ENCODE peak calls at places on chromosomes 13 and 19, in six cellular contexts. M is stomach, L is A549, F is upper lobe of left lung, J is sigmoid colon, N is H1. Y is an unnamed sample.

GRCh38 chr13:93420887-93421286 is 194.3 kb downstream of the GPC6 start:
- DNase-seq in F (no peak), L (no peak), J (no peak), N (no peak), M (no peak), Y (no peak)

GRCh38 chr13:49649244-49649962 is 21.1 kb downstream of the ARL11 start:
- DNase-seq in M (no peak), N (no peak), L (peak), F (no peak), J (no peak), Y (no peak)

GRCh38 chr19:8663920-8664670 is 33.7 kb downstream of the NFILZ start:
- DNase-seq in F (peak), J (no peak), M (no peak), L (no peak), N (no peak), Y (no peak)

GRCh38 chr19:57443121-57443696 is 8.1 kb downstream of the ZNF749 start:
- DNase-seq in F (no peak), J (no peak), N (no peak), L (no peak), M (no peak), Y (no peak)

GRCh38 chr13:24042710-24043440 is 117.6 kb upstream of the SPATA13 start:
- DNase-seq in M (no peak), J (no peak), F (no peak), N (no peak), L (no peak), Y (no peak)

GRCh38 chr13:98466634-98467236 is 110.2 kb downstream of the STK24 start:
- DNase-seq in F (no peak), M (no peak), L (peak), J (peak), N (no peak), Y (peak)

GRCh38 chr19:55703790-55704215 is 28.8 kb downstream of the EPN1 start:
- DNase-seq in N (peak), L (no peak), M (peak), F (peak), J (no peak), Y (peak)

GRCh38 chr19:44552324-44552723 is 22.8 kb upstream of the CEACAM20 start:
- DNase-seq in L (peak), N (peak), J (no peak), F (no peak), M (no peak), Y (no peak)

GRCh38 chr13:51147732-51148131 is 36.7 kb upstream of the C13orf42 start:
- DNase-seq in N (no peak), F (no peak), M (no peak), L (no peak), J (no peak), Y (no peak)

GRCh38 chr13:46745062-46745461 is 51.9 kb downstream of the ESD start:
- DNase-seq in J (no peak), F (no peak), N (no peak), L (no peak), M (no peak), Y (no peak)

GRCh38 chr13:113930711-113931637 is 42.9 kb downstream of the C13orf46 start:
- DNase-seq in L (no peak), F (no peak), M (peak), J (peak), N (no peak), Y (peak)

GRCh38 chr19:46776927-46777911 is 11.2 kb downstream of the SLC1A5 start:
- DNase-seq in M (no peak), F (no peak), L (no peak), J (no peak), N (peak), Y (no peak)

GRCh38 chr13:27822258-27822872 is 30.1 kb downstream of the GSX1 start:
- DNase-seq in J (no peak), L (no peak), N (no peak), M (no peak), F (no peak), Y (no peak)

GRCh38 chr19:4206818-4207484 is 22.4 kb upstream of the EBI3 start:
- DNase-seq in N (no peak), M (no peak), L (peak), F (no peak), J (no peak), Y (no peak)

GRCh38 chr13:49791753-49792549 is 531 bp downstream of the KPNA3 start:
- DNase-seq in N (no peak), M (peak), F (peak), J (peak), L (no peak), Y (peak)

GRCh38 chr13:83229574-83230300 is 652.5 kb downstream of the SLITRK1 start:
- DNase-seq in J (no peak), F (no peak), L (no peak), N (no peak), M (no peak), Y (no peak)

GRCh38 chr13:67155898-67156717 is 74.0 kb downstream of the PCDH9 start:
- DNase-seq in F (peak), M (no peak), N (no peak), L (no peak), J (no peak), Y (no peak)

GRCh38 chr19:55383789-55384575 is at the start of gene TMEM238:
- DNase-seq in F (peak), L (peak), N (no peak), M (peak), J (peak), Y (peak)

GRCh38 chr13:94550030-94550738 is 45.8 kb downstream of the TGDS start:
- DNase-seq in M (peak), N (no peak), L (peak), J (no peak), F (no peak), Y (no peak)

GRCh38 chr19:7554565-7554964 is 19.0 kb downstream of the PNPLA6 start:
- DNase-seq in J (no peak), N (no peak), L (no peak), F (peak), M (no peak), Y (no peak)

GRCh38 chr19:7505682-7506384 is 10.1 kb upstream of the ZNF358 start:
- DNase-seq in F (peak), N (no peak), L (no peak), M (no peak), J (peak), Y (peak)

GRCh38 chr13:71493189-71493588 is 373.8 kb downstream of the DACH1 start:
- DNase-seq in L (no peak), M (no peak), J (no peak), F (no peak), N (no peak), Y (no peak)

GRCh38 chr19:33524024-33524664 is 2.6 kb upstream of the PEPD start:
- DNase-seq in J (peak), N (no peak), M (no peak), F (no peak), L (no peak), Y (peak)

GRCh38 chr13:65416784-65417183 is 1813.4 kb downstream of the PCDH9 start:
- DNase-seq in J (no peak), L (no peak), F (no peak), N (no peak), M (no peak), Y (no peak)

GRCh38 chr19:12796146-12797071 is 5.1 kb downstream of the JUNB start:
- DNase-seq in L (no peak), N (no peak), M (peak), F (no peak), J (peak), Y (peak)

GRCh38 chr19:50460161-50460765 is 16.0 kb upstream of the EMC10 start:
- DNase-seq in J (no peak), N (no peak), M (no peak), F (no peak), L (peak), Y (no peak)

GRCh38 chr19:17540174-17540573 is 15.3 kb upstream of the COLGALT1 start:
- DNase-seq in M (no peak), J (no peak), N (no peak), F (peak), L (no peak), Y (no peak)

GRCh38 chr19:10332965-10333757 is at the start of gene RAVER1:
- DNase-seq in M (peak), L (peak), N (peak), F (peak), J (peak), Y (peak)

GRCh38 chr19:10333758-10334339 is 520 bp upstream of the RAVER1 start:
- DNase-seq in F (no peak), J (no peak), N (no peak), L (no peak), M (no peak), Y (no peak)

GRCh38 chr19:10332158-10332964 is 968 bp downstream of the RAVER1 start:
- DNase-seq in F (no peak), J (no peak), N (no peak), M (no peak), L (no peak), Y (no peak)

GRCh38 chr19:10334340-10335148 is 1.2 kb upstream of the RAVER1 start:
- DNase-seq in J (peak), M (peak), F (peak), L (peak), N (peak), Y (peak)

GRCh38 chr19:10335149-10336053 is 2.1 kb upstream of the RAVER1 start:
- DNase-seq in M (no peak), F (peak), N (no peak), J (no peak), L (no peak), Y (no peak)
- TF ChIP-seq CTCF in M (no peak), F (no peak), N (peak), J (no peak), L (no peak), Y (no peak)

GRCh38 chr19:16076154-16076957 is at the start of gene TPM4:
- DNase-seq in L (peak), N (peak), J (peak), M (peak), F (peak), Y (peak)
- TF ChIP-seq EP300 in L (peak), N (no peak), J (peak), M (peak), F (peak), Y (peak)

GRCh38 chr13:25252229-25252628 is 35.1 kb downstream of the MTMR6 start:
- DNase-seq in M (no peak), N (no peak), J (no peak), F (no peak), L (no peak), Y (no peak)

GRCh38 chr13:25248071-25248470 is 39.2 kb downstream of the MTMR6 start:
- DNase-seq in N (no peak), M (no peak), J (no peak), F (no peak), L (no peak), Y (no peak)

GRCh38 chr13:25252770-25253169 is 34.5 kb downstream of the MTMR6 start:
- DNase-seq in N (no peak), M (no peak), J (no peak), L (no peak), F (no peak), Y (no peak)

GRCh38 chr13:25247345-25247744 is 39.9 kb downstream of the MTMR6 start:
- DNase-seq in N (no peak), M (no peak), F (no peak), L (no peak), J (no peak), Y (no peak)

DNA sequence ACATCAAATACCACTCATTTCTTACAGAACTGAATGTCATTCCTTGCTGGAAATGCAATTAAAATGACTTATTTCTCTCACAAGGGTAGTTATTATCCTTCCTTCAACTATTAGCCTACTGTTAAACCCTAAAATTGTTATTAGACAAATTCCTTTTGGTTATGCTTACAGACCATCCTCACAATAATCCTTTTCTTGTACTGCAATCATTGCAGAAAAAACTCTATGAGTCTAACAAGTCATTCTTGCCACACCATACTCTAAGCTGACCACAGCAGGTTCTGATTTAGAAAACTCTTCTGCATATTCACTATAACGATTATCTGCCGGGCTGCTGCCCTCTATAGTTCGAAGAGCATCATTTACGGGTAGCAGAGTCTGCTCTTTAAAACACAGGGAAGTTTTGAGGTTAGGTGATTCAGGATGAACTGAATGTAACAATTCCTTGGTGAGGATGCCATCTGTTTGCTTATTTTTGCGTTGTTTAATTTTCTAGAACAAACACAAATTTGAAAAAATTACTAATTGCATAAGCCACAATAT is 38.2 kb downstream of the MTMR6 start:
- DNase-seq in M (no peak), N (no peak), L (no peak), F (no peak), J (no peak), Y (no peak)
- TF ChIP-seq CTCF in M (no peak), N (no peak), L (peak), F (no peak), J (no peak), Y (no peak)

DNA sequence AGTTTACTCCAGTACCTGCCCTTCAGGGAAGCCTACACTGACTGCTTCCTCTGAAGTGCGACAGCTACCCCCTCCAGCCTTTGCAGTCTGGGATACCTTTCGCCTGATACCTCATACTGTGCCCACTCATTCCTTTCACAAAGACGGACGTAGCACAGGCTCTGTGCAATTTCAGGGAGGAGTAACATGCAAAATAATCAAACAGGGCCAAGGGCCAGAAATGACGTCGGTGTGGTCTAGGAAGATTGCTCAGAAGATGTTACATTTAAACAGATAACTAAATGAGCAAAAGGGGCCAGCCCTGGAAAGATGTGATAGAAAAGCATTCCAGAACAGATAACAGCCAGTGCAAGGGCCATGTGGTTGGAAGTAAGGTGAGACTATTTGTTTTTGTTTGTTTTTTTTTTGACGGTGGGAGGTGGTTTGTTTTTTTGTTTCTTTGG is 6.6 kb upstream of the DDX39A start:
- DNase-seq in J (no peak), L (no peak), M (no peak), F (no peak), N (no peak), Y (no peak)
- TF ChIP-seq EP300 in J (no peak), L (no peak), M (no peak), F (no peak), N (no peak), Y (no peak)

DNA sequence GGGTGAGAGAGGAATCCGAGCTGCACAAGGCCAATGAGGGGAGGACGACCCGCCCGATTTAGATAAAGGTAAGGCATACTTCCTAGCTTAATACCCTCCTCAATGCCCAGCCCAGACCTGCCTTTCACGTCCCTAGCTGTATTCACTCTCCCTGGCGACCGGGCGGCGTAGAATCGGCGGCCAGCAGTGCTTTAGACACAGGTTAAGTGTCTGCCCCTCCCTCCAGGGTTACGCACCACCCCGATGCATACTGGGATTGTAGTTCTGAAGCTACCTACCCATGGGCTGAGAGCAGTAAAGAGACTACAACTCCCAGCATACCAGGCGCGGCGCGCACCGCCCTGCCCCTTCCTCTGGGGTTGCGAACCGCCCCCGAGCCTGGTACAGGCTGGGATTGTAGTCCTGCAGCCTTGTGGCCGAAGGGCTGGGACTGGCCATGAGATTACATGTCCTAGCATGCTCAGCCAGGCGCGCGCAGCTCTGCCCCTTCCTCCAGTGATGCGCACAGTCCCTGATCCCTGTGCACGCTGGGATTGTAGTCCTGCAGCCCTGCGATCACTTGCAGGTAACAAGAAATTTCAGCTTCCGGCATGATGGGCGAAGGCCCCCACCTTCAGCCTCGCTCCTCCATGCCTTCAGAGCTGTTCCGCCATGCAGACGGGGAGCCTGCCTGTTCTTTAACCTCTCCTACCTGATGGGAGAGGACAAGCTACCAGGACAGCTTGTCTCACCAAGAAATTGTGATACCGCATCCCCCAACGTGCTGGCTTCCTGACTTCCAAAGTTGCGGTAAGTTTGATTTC is 43.5 kb upstream of the ZNF14 start:
- DNase-seq in M (peak), F (peak), L (peak), J (peak), N (peak), Y (peak)
- TF ChIP-seq CTCF in M (peak), F (no peak), L (no peak), J (no peak), N (no peak), Y (peak)

DNA sequence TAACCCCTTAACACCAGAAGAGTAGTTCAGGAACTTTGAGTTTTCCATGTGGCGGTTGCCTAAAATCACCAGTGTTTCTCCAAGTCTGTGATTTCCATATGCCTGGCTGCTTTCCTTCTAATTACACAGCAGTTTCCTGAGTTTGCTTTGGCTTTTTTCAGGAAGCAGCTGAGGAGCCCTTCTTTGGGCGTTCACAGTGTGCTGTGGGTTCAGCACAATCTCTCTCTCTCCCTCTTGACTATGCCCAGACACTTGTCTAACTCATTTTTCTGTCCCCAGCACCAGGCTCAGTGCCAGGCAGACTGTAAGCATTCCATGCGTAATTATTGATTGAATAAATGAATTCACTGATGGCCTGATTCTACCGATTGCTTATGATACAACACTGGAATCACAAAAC is 19.7 kb downstream of the SCEL start:
- DNase-seq in J (no peak), N (no peak), M (no peak), L (no peak), F (no peak), Y (no peak)
- TF ChIP-seq EP300 in J (no peak), N (no peak), M (no peak), L (no peak), F (no peak), Y (no peak)

GRCh38 chr19:41897181-41897580 is 14.2 kb downstream of the ARHGEF1 start:
- DNase-seq in N (no peak), F (no peak), M (no peak), J (no peak), L (no peak), Y (no peak)
- TF ChIP-seq CTCF in N (no peak), F (no peak), M (no peak), J (no peak), L (no peak), Y (no peak)